ENCODE peak calls at places on chromosome 19, in five cellular contexts. One of them, this sample, is unnamed.

GRCh38 chr19:40611096-40611495 is 9.9 kb downstream of the LTBP4 start:
- DNase-seq in amniotic epithelial cell: no peak
- DNase-seq in stimulated activated CD8-positive, alpha-beta memory T cell treated with anti-CD3 and anti-CD28 coated beads, Interleukin-7, amount 100 ng/mL, for 1 hour: no peak
- DNase-seq in NCI-H460: no peak
- DNase-seq in lower leg skin: peak; percentile 89
- DNase-seq in this sample: peak; percentile 66

GRCh38 chr19:49506575-49507105 is 5.8 kb upstream of the FCGRT start:
- DNase-seq in amniotic epithelial cell: peak; percentile 48
- DNase-seq in stimulated activated CD8-positive, alpha-beta memory T cell treated with anti-CD3 and anti-CD28 coated beads, Interleukin-7, amount 100 ng/mL, for 1 hour: peak; percentile 52
- DNase-seq in NCI-H460: no peak
- DNase-seq in lower leg skin: no peak
- DNase-seq in this sample: peak; percentile 78

GRCh38 chr19:45495178-45495577 is 1.7 kb downstream of the RTN2 start:
- DNase-seq in amniotic epithelial cell: no peak
- DNase-seq in stimulated activated CD8-positive, alpha-beta memory T cell treated with anti-CD3 and anti-CD28 coated beads, Interleukin-7, amount 100 ng/mL, for 1 hour: no peak
- DNase-seq in NCI-H460: no peak
- DNase-seq in lower leg skin: no peak
- DNase-seq in this sample: no peak

GRCh38 chr19:1768248-1768647 is 14.9 kb downstream of the ONECUT3 start:
- DNase-seq in amniotic epithelial cell: no peak
- DNase-seq in stimulated activated CD8-positive, alpha-beta memory T cell treated with anti-CD3 and anti-CD28 coated beads, Interleukin-7, amount 100 ng/mL, for 1 hour: no peak
- DNase-seq in NCI-H460: no peak
- DNase-seq in lower leg skin: no peak
- DNase-seq in this sample: no peak

GRCh38 chr19:3725640-3726310 is 17.6 kb downstream of the TJP3 start:
- DNase-seq in amniotic epithelial cell: peak; percentile 12
- DNase-seq in stimulated activated CD8-positive, alpha-beta memory T cell treated with anti-CD3 and anti-CD28 coated beads, Interleukin-7, amount 100 ng/mL, for 1 hour: no peak
- DNase-seq in NCI-H460: no peak
- DNase-seq in lower leg skin: no peak
- DNase-seq in this sample: no peak

GRCh38 chr19:32653626-32653968 is 21.4 kb downstream of the ANKRD27 start:
- DNase-seq in amniotic epithelial cell: no peak
- DNase-seq in stimulated activated CD8-positive, alpha-beta memory T cell treated with anti-CD3 and anti-CD28 coated beads, Interleukin-7, amount 100 ng/mL, for 1 hour: no peak
- DNase-seq in NCI-H460: no peak
- DNase-seq in lower leg skin: no peak
- DNase-seq in this sample: no peak

GRCh38 chr19:18279516-18280246 is 1.7 kb downstream of the JUND start:
- DNase-seq in amniotic epithelial cell: peak; percentile 93
- DNase-seq in stimulated activated CD8-positive, alpha-beta memory T cell treated with anti-CD3 and anti-CD28 coated beads, Interleukin-7, amount 100 ng/mL, for 1 hour: peak; percentile 78
- DNase-seq in NCI-H460: peak; percentile 91
- DNase-seq in lower leg skin: peak; percentile 98
- DNase-seq in this sample: peak; percentile 94

GRCh38 chr19:1690570-1691307 is 38.3 kb upstream of the TCF3 start:
- DNase-seq in amniotic epithelial cell: peak; percentile 4
- DNase-seq in stimulated activated CD8-positive, alpha-beta memory T cell treated with anti-CD3 and anti-CD28 coated beads, Interleukin-7, amount 100 ng/mL, for 1 hour: no peak
- DNase-seq in NCI-H460: peak; percentile 36
- DNase-seq in lower leg skin: no peak
- DNase-seq in this sample: peak; percentile 43

GRCh38 chr19:29277107-29277506 is 64.2 kb upstream of the UQCRFS1 start:
- DNase-seq in amniotic epithelial cell: no peak
- DNase-seq in stimulated activated CD8-positive, alpha-beta memory T cell treated with anti-CD3 and anti-CD28 coated beads, Interleukin-7, amount 100 ng/mL, for 1 hour: peak; percentile 12
- DNase-seq in NCI-H460: no peak
- DNase-seq in lower leg skin: peak; percentile 76
- DNase-seq in this sample: peak; percentile 59

GRCh38 chr19:2282862-2283237 is 875 bp upstream of the PEAK3 start:
- DNase-seq in amniotic epithelial cell: no peak
- DNase-seq in stimulated activated CD8-positive, alpha-beta memory T cell treated with anti-CD3 and anti-CD28 coated beads, Interleukin-7, amount 100 ng/mL, for 1 hour: no peak
- DNase-seq in NCI-H460: no peak
- DNase-seq in lower leg skin: no peak
- DNase-seq in this sample: no peak

GRCh38 chr19:1467512-1468273 is 11.3 kb downstream of the C19orf25 start:
- DNase-seq in amniotic epithelial cell: no peak
- DNase-seq in stimulated activated CD8-positive, alpha-beta memory T cell treated with anti-CD3 and anti-CD28 coated beads, Interleukin-7, amount 100 ng/mL, for 1 hour: no peak
- DNase-seq in NCI-H460: no peak
- DNase-seq in lower leg skin: no peak
- DNase-seq in this sample: no peak

GRCh38 chr19:3479177-3479818 is 1.0 kb downstream of the SMIM24 start:
- DNase-seq in amniotic epithelial cell: no peak
- DNase-seq in stimulated activated CD8-positive, alpha-beta memory T cell treated with anti-CD3 and anti-CD28 coated beads, Interleukin-7, amount 100 ng/mL, for 1 hour: no peak
- DNase-seq in NCI-H460: no peak
- DNase-seq in lower leg skin: no peak
- DNase-seq in this sample: peak; percentile 50

GRCh38 chr19:52221031-52221430 is 31.2 kb downstream of the PPP2R1A start:
- DNase-seq in amniotic epithelial cell: no peak
- DNase-seq in stimulated activated CD8-positive, alpha-beta memory T cell treated with anti-CD3 and anti-CD28 coated beads, Interleukin-7, amount 100 ng/mL, for 1 hour: no peak
- DNase-seq in NCI-H460: no peak
- DNase-seq in lower leg skin: no peak
- DNase-seq in this sample: no peak

GRCh38 chr19:6744381-6745288 is 5.2 kb downstream of the TRIP10 start:
- DNase-seq in amniotic epithelial cell: peak; percentile 88
- DNase-seq in stimulated activated CD8-positive, alpha-beta memory T cell treated with anti-CD3 and anti-CD28 coated beads, Interleukin-7, amount 100 ng/mL, for 1 hour: no peak
- DNase-seq in NCI-H460: peak; percentile 74
- DNase-seq in lower leg skin: peak; percentile 96
- DNase-seq in this sample: no peak

GRCh38 chr19:18415177-18415867 is 3.9 kb upstream of the SSBP4 start:
- DNase-seq in amniotic epithelial cell: peak; percentile 95
- DNase-seq in stimulated activated CD8-positive, alpha-beta memory T cell treated with anti-CD3 and anti-CD28 coated beads, Interleukin-7, amount 100 ng/mL, for 1 hour: no peak
- DNase-seq in NCI-H460: no peak
- DNase-seq in lower leg skin: peak; percentile 95
- DNase-seq in this sample: no peak

GRCh38 chr19:29724102-29724641 is 9.1 kb upstream of the C19orf12 start:
- DNase-seq in amniotic epithelial cell: peak; percentile 50
- DNase-seq in stimulated activated CD8-positive, alpha-beta memory T cell treated with anti-CD3 and anti-CD28 coated beads, Interleukin-7, amount 100 ng/mL, for 1 hour: no peak
- DNase-seq in NCI-H460: no peak
- DNase-seq in lower leg skin: no peak
- DNase-seq in this sample: no peak

GRCh38 chr19:18700501-18701249 is 17.2 kb downstream of the CRTC1 start:
- DNase-seq in amniotic epithelial cell: peak; percentile 61
- DNase-seq in stimulated activated CD8-positive, alpha-beta memory T cell treated with anti-CD3 and anti-CD28 coated beads, Interleukin-7, amount 100 ng/mL, for 1 hour: peak; percentile 49
- DNase-seq in NCI-H460: no peak
- DNase-seq in lower leg skin: peak; percentile 95
- DNase-seq in this sample: peak; percentile 70

GRCh38 chr19:53865918-53866696 is 1.6 kb upstream of the MYADM start:
- DNase-seq in amniotic epithelial cell: no peak
- DNase-seq in stimulated activated CD8-positive, alpha-beta memory T cell treated with anti-CD3 and anti-CD28 coated beads, Interleukin-7, amount 100 ng/mL, for 1 hour: peak; percentile 37
- DNase-seq in NCI-H460: peak; percentile 72
- DNase-seq in lower leg skin: peak; percentile 96
- DNase-seq in this sample: peak; percentile 73

GRCh38 chr19:41437944-41438574 is 1.7 kb downstream of the DMAC2 start:
- DNase-seq in amniotic epithelial cell: no peak
- DNase-seq in stimulated activated CD8-positive, alpha-beta memory T cell treated with anti-CD3 and anti-CD28 coated beads, Interleukin-7, amount 100 ng/mL, for 1 hour: no peak
- DNase-seq in NCI-H460: no peak
- DNase-seq in lower leg skin: peak; percentile 72
- DNase-seq in this sample: no peak

GRCh38 chr19:1767464-1767933 is 14.2 kb downstream of the ONECUT3 start:
- DNase-seq in amniotic epithelial cell: no peak
- DNase-seq in stimulated activated CD8-positive, alpha-beta memory T cell treated with anti-CD3 and anti-CD28 coated beads, Interleukin-7, amount 100 ng/mL, for 1 hour: peak; percentile 36
- DNase-seq in NCI-H460: peak; percentile 16
- DNase-seq in lower leg skin: no peak
- DNase-seq in this sample: peak; percentile 55

GRCh38 chr19:55196803-55197202 is 12.5 kb downstream of the PTPRH start:
- DNase-seq in amniotic epithelial cell: no peak
- DNase-seq in stimulated activated CD8-positive, alpha-beta memory T cell treated with anti-CD3 and anti-CD28 coated beads, Interleukin-7, amount 100 ng/mL, for 1 hour: no peak
- DNase-seq in NCI-H460: no peak
- DNase-seq in lower leg skin: no peak
- DNase-seq in this sample: no peak

GRCh38 chr19:13832096-13832495 is 36.9 kb downstream of the ZSWIM4 start:
- DNase-seq in amniotic epithelial cell: no peak
- DNase-seq in stimulated activated CD8-positive, alpha-beta memory T cell treated with anti-CD3 and anti-CD28 coated beads, Interleukin-7, amount 100 ng/mL, for 1 hour: no peak
- DNase-seq in NCI-H460: no peak
- DNase-seq in lower leg skin: no peak
- DNase-seq in this sample: no peak

GRCh38 chr19:49210901-49211451 is 53.4 kb downstream of the TRPM4 start:
- DNase-seq in amniotic epithelial cell: no peak
- DNase-seq in stimulated activated CD8-positive, alpha-beta memory T cell treated with anti-CD3 and anti-CD28 coated beads, Interleukin-7, amount 100 ng/mL, for 1 hour: no peak
- DNase-seq in NCI-H460: no peak
- DNase-seq in lower leg skin: no peak
- DNase-seq in this sample: no peak